ENCODE peak calls at places on chromosomes 16 and 17, in four cellular contexts. P is breast epithelium, G is cardiac muscle cell, H is spleen. S is an unnamed sample.

GRCh38 chr16:19071811-19072777 is 4.7 kb downstream of the COQ7 start:
- DNase-seq in G (peak; percentile 56), H (no peak), P (no peak), S (no peak)

GRCh38 chr17:75487351-75488070 is 27.8 kb downstream of the CASKIN2 start:
- DNase-seq in P (no peak), G (no peak), H (peak; percentile 90), S (no peak)

GRCh38 chr16:80459331-80459777 is 81.4 kb upstream of the DYNLRB2 start:
- DNase-seq in G (no peak), H (no peak), P (peak; percentile 26), S (no peak)

GRCh38 chr16:73040136-73040535 is 7.8 kb downstream of the ZFHX3 start:
- DNase-seq in P (no peak), H (no peak), G (no peak), S (no peak)

GRCh38 chr17:81165246-81166032 is at the start of gene PVALEF:
- DNase-seq in P (no peak), H (peak; percentile 72), G (peak; percentile 76), S (no peak)

GRCh38 chr17:29677139-29677834 is 54.6 kb upstream of the CORO6 start:
- DNase-seq in H (no peak), G (no peak), P (no peak), S (peak; percentile 95)

GRCh38 chr17:19867094-19867653 is 562 bp downstream of the ULK2 start:
- DNase-seq in P (peak; percentile 36), H (peak; percentile 89), G (peak; percentile 81), S (peak; percentile 17)

GRCh38 chr17:77914440-77915254 is 43.9 kb upstream of the TNRC6C start:
- DNase-seq in G (no peak), H (no peak), P (peak; percentile 24), S (no peak)

GRCh38 chr17:65071861-65072260 is 15.3 kb upstream of the GNA13 start:
- DNase-seq in G (no peak), P (no peak), H (no peak), S (no peak)

GRCh38 chr17:41212524-41213169 is 13.8 kb upstream of the KRTAP9-2 start:
- DNase-seq in H (no peak), P (no peak), G (no peak), S (no peak)

GRCh38 chr16:89529097-89529496 is 20.9 kb downstream of the SPG7 start:
- DNase-seq in P (no peak), G (no peak), H (no peak), S (no peak)

GRCh38 chr17:4249452-4250029 is 14.2 kb downstream of the ANKFY1 start:
- DNase-seq in P (no peak), G (peak; percentile 55), H (no peak), S (no peak)

GRCh38 chr17:81976332-81977210 is 858 bp upstream of the ASPSCR1 start:
- DNase-seq in H (peak; percentile 87), G (no peak), P (peak; percentile 39), S (no peak)

GRCh38 chr16:29821663-29822115 is 1.4 kb downstream of the MVP start:
- DNase-seq in P (no peak), H (no peak), G (no peak), S (no peak)

GRCh38 chr17:73045722-73046121 is 46.8 kb downstream of the SLC39A11 start:
- DNase-seq in H (no peak), P (no peak), G (no peak), S (no peak)

GRCh38 chr16:2768403-2769089 is 8.5 kb downstream of the ELOB start:
- DNase-seq in G (no peak), H (peak; percentile 63), P (no peak), S (no peak)

GRCh38 chr17:2084766-2085647 is 30.1 kb downstream of the HIC1 start:
- DNase-seq in G (no peak), P (peak; percentile 61), H (no peak), S (peak; percentile 87)

GRCh38 chr16:27335349-27336052 is 21.7 kb downstream of the IL4R start:
- DNase-seq in P (no peak), G (no peak), H (no peak), S (no peak)

GRCh38 chr16:81767987-81768592 is 11.0 kb upstream of the PLCG2 start:
- DNase-seq in H (peak; percentile 13), P (no peak), G (no peak), S (no peak)

GRCh38 chr17:50691550-50692447 is 15.9 kb downstream of the ANKRD40 start:
- DNase-seq in P (no peak), H (no peak), G (no peak), S (no peak)

GRCh38 chr17:7848665-7849184 is 6.1 kb upstream of the TMEM88 start:
- DNase-seq in H (no peak), G (no peak), P (no peak), S (no peak)

GRCh38 chr17:19337712-19338023 is 24.9 kb downstream of the B9D1 start:
- DNase-seq in H (no peak), G (no peak), P (no peak), S (no peak)

GRCh38 chr16:89295915-89296314 is 78.4 kb downstream of the ZNF778 start:
- DNase-seq in H (no peak), P (no peak), G (no peak), S (no peak)

GRCh38 chr17:80219013-80219776 is 938 bp downstream of the SGSH start:
- DNase-seq in H (peak; percentile 94), G (peak; percentile 50), P (peak; percentile 77), S (peak; percentile 41)

GRCh38 chr17:79790805-79791353 is 6.0 kb downstream of the CBX8 start:
- DNase-seq in P (no peak), H (no peak), G (no peak), S (no peak)

GRCh38 chr16:81634380-81635121 is 144.5 kb upstream of the PLCG2 start:
- DNase-seq in G (peak; percentile 32), H (no peak), P (no peak), S (no peak)

GRCh38 chr17:49873466-49873865 is 25.6 kb upstream of the TAC4 start:
- DNase-seq in H (no peak), P (no peak), G (no peak), S (no peak)

GRCh38 chr17:28865946-28866752 is 11.3 kb downstream of the ERAL1 start:
- DNase-seq in P (no peak), G (no peak), H (no peak), S (no peak)

GRCh38 chr16:65817066-65817465 is 549.4 kb upstream of the CDH5 start:
- DNase-seq in P (no peak), G (no peak), H (no peak), S (no peak)

GRCh38 chr16:81581107-81581506 is 136.5 kb downstream of the CMIP start:
- DNase-seq in H (no peak), G (no peak), P (peak; percentile 84), S (no peak)

GRCh38 chr16:88554711-88555264 is 15.4 kb upstream of the ZC3H18 start:
- DNase-seq in G (no peak), H (no peak), P (no peak), S (no peak)

GRCh38 chr17:48593126-48593829 is at the start of gene HOXB5:
- DNase-seq in G (peak; percentile 58), P (no peak), H (no peak), S (no peak)

GRCh38 chr17:74239169-74239568 is 25.8 kb downstream of the TTYH2 start:
- DNase-seq in G (no peak), H (no peak), P (peak; percentile 22), S (peak; percentile 65)
- H3K4me3 ChIP-seq in G (no peak overlapping the region), H (no peak overlapping the region), P (no peak overlapping the region), S (no peak overlapping the region)

GRCh38 chr16:56419740-56420548 is 5.4 kb downstream of the AMFR start:
- DNase-seq in H (no peak), P (no peak), G (no peak), S (no peak)
- H3K4me3 ChIP-seq in H (no peak overlapping the region), P (no peak overlapping the region), G (no peak overlapping the region), S (no peak overlapping the region)

DNA sequence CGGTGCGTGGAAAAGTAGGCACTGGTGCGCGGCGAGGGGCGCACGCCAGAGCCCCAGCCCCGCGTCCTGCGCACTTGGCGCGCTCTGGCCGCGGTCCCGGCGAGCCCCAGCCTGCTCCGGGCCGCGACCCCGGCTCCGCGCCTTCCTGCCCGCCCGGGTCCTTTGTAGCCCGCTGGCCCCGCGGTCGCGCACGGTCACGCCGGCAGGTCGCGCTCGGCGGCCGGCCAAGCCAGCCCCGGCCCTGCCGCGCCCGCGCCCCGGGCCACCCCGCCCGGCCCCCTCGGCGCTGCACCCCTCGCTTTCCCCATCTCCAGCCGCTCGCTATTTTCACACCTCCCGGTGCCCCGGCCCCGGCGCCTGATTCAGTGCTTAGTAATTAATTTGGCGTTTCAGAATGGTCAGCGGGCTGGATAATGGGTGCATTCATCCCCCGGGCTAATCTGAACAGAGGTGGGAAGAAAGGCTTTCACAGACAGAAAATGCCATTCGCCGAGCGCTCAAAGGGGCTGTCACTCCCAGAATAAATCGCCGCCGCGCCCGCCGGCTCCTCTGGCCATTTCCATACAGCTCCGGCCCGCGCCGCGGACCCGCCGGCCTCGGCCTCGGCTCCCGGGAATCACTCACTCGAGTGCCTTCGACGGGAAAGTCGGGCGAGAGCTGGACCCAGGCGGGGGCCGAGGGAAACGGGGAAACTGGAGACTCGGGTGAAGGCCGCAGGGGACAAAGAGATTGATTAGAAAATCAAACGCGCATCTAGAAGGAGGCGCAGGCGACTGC is 17.8 kb upstream of the NTN1 start:
- DNase-seq in G (no peak), H (no peak), P (no peak), S (no peak)
- H3K4me3 ChIP-seq in G (peak overlapping the region; percentile 28), H (peak overlapping the region; percentile 45), P (peak overlapping the region; percentile 50), S (peak overlapping the region; percentile 18)

GRCh38 chr17:39665642-39666221 is 583 bp downstream of the TCAP start:
- DNase-seq in G (no peak), H (peak; percentile 77), P (no peak), S (no peak)

GRCh38 chr17:39666231-39666600 is 1.1 kb downstream of the TCAP start:
- DNase-seq in H (no peak), G (no peak), P (no peak), S (no peak)

GRCh38 chr17:39666601-39667261 is 1.5 kb upstream of the PNMT start:
- DNase-seq in P (no peak), H (peak; percentile 61), G (no peak), S (no peak)

GRCh38 chr17:39668141-39668924 is at the start of gene PNMT:
- DNase-seq in H (peak; percentile 93), G (peak; percentile 88), P (peak; percentile 60), S (no peak)

GRCh38 chr17:39667262-39668140 is 752 bp upstream of the PNMT start:
- DNase-seq in P (no peak), H (peak; percentile 77), G (peak; percentile 52), S (no peak)
- H3K4me3 ChIP-seq in P (peak overlapping the region; percentile 44), H (no peak overlapping the region), G (peak overlapping the region; percentile 36), S (no peak overlapping the region)

GRCh38 chr17:489758-490329 is 137.2 kb upstream of the RPH3AL start:
- DNase-seq in G (peak; percentile 30), H (peak; percentile 94), P (no peak), S (no peak)

GRCh38 chr17:492015-492399 is 139.4 kb upstream of the RPH3AL start:
- DNase-seq in H (peak; percentile 72), G (no peak), P (no peak), S (no peak)

GRCh38 chr17:493666-494065 is 141.1 kb upstream of the RPH3AL start:
- DNase-seq in G (no peak), P (no peak), H (peak; percentile 51), S (no peak)

GRCh38 chr17:491086-492014 is 138.7 kb upstream of the RPH3AL start:
- DNase-seq in H (peak; percentile 92), P (peak; percentile 38), G (peak; percentile 75), S (no peak)

GRCh38 chr17:488993-489757 is 136.6 kb upstream of the RPH3AL start:
- DNase-seq in H (no peak), P (no peak), G (peak; percentile 22), S (no peak)
- H3K4me3 ChIP-seq in H (peak overlapping the region; percentile 61), P (peak overlapping the region; percentile 56), G (peak overlapping the region; percentile 26), S (peak overlapping the region; percentile 61)